ENCODE peak calls at places on chromosomes 3 and 15, in eight cellular contexts. F is RPMI8226; M is WERI-Rb-1; G is HFFc6; B is GM19239; O is stimulated activated CD4-positive, alpha-beta T cell treated with anti-CD3 and anti-CD28 coated beads, Interleukin-12 subunit alpha, Interleukin-12 subunit beta, amount 100 ng/mL, for 4 hours; J is stimulated activated CD8-positive, alpha-beta memory T cell treated with anti-CD3 and anti-CD28 coated beads, Interleukin-12 subunit alpha, Interleukin-12 subunit beta, amount 100 ng/mL, for 4 hours; C is right lobe of liver. K is an unnamed sample.

GRCh38 chr15:59434481-59434880 is 3.5 kb upstream of the FAM81A start:
- DNase-seq in O (no peak), B (no peak), M (no peak), G (no peak), J (no peak), C (no peak), F (no peak), K (no peak)

GRCh38 chr3:33139996-33140395 is 26.2 kb downstream of the CRTAP start:
- DNase-seq in G (no peak), O (no peak), J (no peak), M (no peak), F (no peak), C (no peak), B (no peak), K (no peak)

GRCh38 chr3:108453541-108454057 is 56.8 kb downstream of the MYH15 start:
- DNase-seq in M (no peak), F (no peak), O (no peak), B (no peak), G (peak), C (no peak), J (no peak), K (no peak)

GRCh38 chr15:74397239-74398068 is 30.0 kb upstream of the CYP11A1 start:
- DNase-seq in B (no peak), C (no peak), M (no peak), O (no peak), F (peak), J (no peak), G (no peak), K (peak)

GRCh38 chr15:97081666-97082226 is 751.2 kb downstream of the NR2F2 start:
- DNase-seq in J (no peak), B (no peak), F (no peak), C (no peak), O (no peak), M (no peak), G (no peak), K (no peak)

GRCh38 chr3:185197071-185197470 is 44.2 kb upstream of the C3orf70 start:
- DNase-seq in B (no peak), C (no peak), G (no peak), O (no peak), M (no peak), F (no peak), J (no peak), K (no peak)

GRCh38 chr3:188442430-188442829 is 288.5 kb downstream of the LPP start:
- DNase-seq in F (no peak), J (no peak), C (no peak), B (no peak), O (no peak), M (no peak), G (no peak), K (no peak)

GRCh38 chr3:133124511-133124910 is 86.3 kb downstream of the TMEM108 start:
- DNase-seq in F (no peak), C (no peak), O (no peak), M (no peak), B (no peak), J (no peak), G (no peak), K (no peak)

GRCh38 chr3:65443739-65444447 is 594.8 kb downstream of the MAGI1 start:
- DNase-seq in C (no peak), O (no peak), G (no peak), J (no peak), F (no peak), B (no peak), M (no peak), K (no peak)

K was measured in MV-4-11.